ENCODE peak calls at places on chromosome 11, in nine cellular contexts. E is GM23338, A is mesenteric fat pad, H is NCI-H1105, G is iPS-NIHi11, Z is NCI-H1048, O is GM20000, L is omental fat pad, Y is ovary. D is an unnamed sample.

GRCh38 chr11:22467741-22468140 is 129.6 kb downstream of the SLC17A6 start:
- DNase-seq in E (no peak), A (no peak), H (no peak), G (no peak), Z (no peak), O (no peak), L (no peak), Y (no peak), D (no peak)

GRCh38 chr11:29280452-29280851 is 736.4 kb downstream of the KCNA4 start:
- DNase-seq in E (no peak), A (no peak), H (no peak), G (no peak), Z (no peak), O (no peak), L (no peak), Y (no peak), D (no peak)

GRCh38 chr11:19437760-19438159 is 197.0 kb upstream of the E2F8 start:
- DNase-seq in E (no peak), A (no peak), H (no peak), G (no peak), Z (no peak), O (no peak), L (no peak), Y (no peak), D (no peak)

GRCh38 chr11:1048375-1049070 is 12.0 kb upstream of the MUC6 start:
- DNase-seq in E (peak; percentile 48), A (no peak), H (no peak), G (peak; percentile 70), Z (no peak), O (no peak), L (no peak), Y (no peak), D (no peak)

GRCh38 chr11:83259559-83259958 is 26.6 kb downstream of the CCDC90B start:
- DNase-seq in E (no peak), A (no peak), H (no peak), G (no peak), Z (no peak), O (no peak), L (no peak), Y (no peak), D (no peak)

GRCh38 chr11:129861702-129862107 is 33.7 kb downstream of the NFRKB start:
- DNase-seq in E (peak; percentile 85), A (no peak), H (no peak), G (peak; percentile 70), Z (peak; percentile 69), O (no peak), L (peak; percentile 41), Y (peak; percentile 55), D (peak; percentile 36)

GRCh38 chr11:66951135-66951534 is 7.0 kb downstream of the PC start:
- DNase-seq in E (peak; percentile 69), A (no peak), H (no peak), G (peak; percentile 53), Z (no peak), O (peak; percentile 2), L (no peak), Y (no peak), D (no peak)

GRCh38 chr11:95832763-95833162 is 42.5 kb downstream of the CEP57 start:
- DNase-seq in E (no peak), A (no peak), H (no peak), G (no peak), Z (no peak), O (no peak), L (no peak), Y (no peak), D (no peak)

GRCh38 chr11:126149759-126150236 is 61.7 kb downstream of the RPUSD4 start:
- DNase-seq in E (no peak), A (no peak), H (no peak), G (no peak), Z (no peak), O (no peak), L (no peak), Y (no peak), D (no peak)

GRCh38 chr11:121091492-121092179 is 9.4 kb upstream of the TECTA start:
- DNase-seq in E (no peak), A (no peak), H (no peak), G (no peak), Z (no peak), O (no peak), L (no peak), Y (no peak), D (no peak)

GRCh38 chr11:28505216-28505615 is 397.0 kb downstream of the METTL15 start:
- DNase-seq in E (no peak), A (no peak), H (no peak), G (no peak), Z (no peak), O (no peak), L (no peak), Y (no peak), D (no peak)

GRCh38 chr11:33936745-33937612 is 45.1 kb upstream of the LMO2 start:
- DNase-seq in E (no peak), A (no peak), H (no peak), G (no peak), Z (no peak), O (no peak), L (no peak), Y (peak; percentile 26), D (no peak)

GRCh38 chr11:59197990-59198389 is 14.7 kb downstream of the MPEG1 start:
- DNase-seq in E (no peak), A (no peak), H (peak; percentile 65), G (no peak), Z (no peak), O (no peak), L (peak; percentile 34), Y (peak; percentile 84), D (peak; percentile 79)

GRCh38 chr11:94568200-94568599 is 1.0 kb downstream of the PIWIL4 start:
- DNase-seq in E (no peak), A (no peak), H (no peak), G (no peak), Z (no peak), O (no peak), L (no peak), Y (no peak), D (no peak)

GRCh38 chr11:2203440-2204259 is 32.0 kb upstream of the TH start:
- DNase-seq in E (no peak), A (peak; percentile 84), H (no peak), G (no peak), Z (no peak), O (no peak), L (no peak), Y (no peak), D (no peak)

GRCh38 chr11:124301482-124301881 is 12.3 kb downstream of the OR8D1 start:
- DNase-seq in E (no peak), A (no peak), H (no peak), G (no peak), Z (no peak), O (no peak), L (no peak), Y (no peak), D (no peak)

GRCh38 chr11:9738700-9739099 is 74.8 kb downstream of the SWAP70 start:
- DNase-seq in E (no peak), A (no peak), H (no peak), G (no peak), Z (no peak), O (no peak), L (no peak), Y (no peak), D (no peak)

GRCh38 chr11:106012744-106013143 is 9.3 kb downstream of the MSANTD4 start:
- DNase-seq in E (no peak), A (no peak), H (no peak), G (no peak), Z (no peak), O (no peak), L (no peak), Y (no peak), D (no peak)

D was measured in foreskin melanocyte.